ENCODE peak calls at places on chromosomes 12 and 14, in eight cellular contexts. A is AG10803, C is upper lobe of right lung, K is MM.1S, H is ascending aorta, D is Caco-2, U is right atrium auricular region, J is colonic mucosa. R is an unnamed sample.

GRCh38 chr14:74223016-74223415 is 16.2 kb upstream of the VSX2 start:
- DNase-seq in U (no peak), K (no peak), H (no peak), D (no peak), J (no peak), A (no peak), C (peak), R (no peak)

GRCh38 chr12:123401753-123402683 is 18.1 kb downstream of the KMT5A start:
- DNase-seq in U (no peak), C (no peak), A (no peak), K (no peak), H (no peak), J (no peak), D (no peak), R (no peak)

GRCh38 chr12:121989266-121989950 is 32.3 kb upstream of the BCL7A start:
- DNase-seq in D (no peak), J (no peak), U (no peak), H (no peak), C (no peak), A (no peak), K (no peak), R (no peak)

GRCh38 chr14:89613260-89614008 is 196.4 kb upstream of the FOXN3 start:
- DNase-seq in D (no peak), C (no peak), H (no peak), J (no peak), U (no peak), K (no peak), A (no peak), R (no peak)

GRCh38 chr12:48419409-48419935 is 52.9 kb upstream of the ANP32D start:
- DNase-seq in C (no peak), D (no peak), A (no peak), J (no peak), H (no peak), K (no peak), U (no peak), R (no peak)

GRCh38 chr12:94707892-94708291 is 57.5 kb upstream of the TMCC3 start:
- DNase-seq in U (no peak), K (no peak), J (peak), H (peak), A (peak), C (no peak), D (no peak), R (peak)

GRCh38 chr12:30990316-30990715 is 63.8 kb downstream of the TSPAN11 start:
- DNase-seq in H (no peak), U (no peak), A (no peak), C (no peak), J (no peak), K (no peak), D (no peak), R (no peak)

GRCh38 chr12:92055877-92056276 is 89.8 kb downstream of the BTG1 start:
- DNase-seq in D (no peak), H (no peak), J (peak), A (no peak), K (peak), C (no peak), U (no peak), R (peak)

GRCh38 chr14:52391866-52392600 is 77.9 kb downstream of the PTGER2 start:
- DNase-seq in D (no peak), H (no peak), K (no peak), C (no peak), J (no peak), U (no peak), A (peak), R (no peak)

GRCh38 chr14:100547633-100548294 is 39.5 kb downstream of the BEGAIN start:
- DNase-seq in D (no peak), J (peak), U (peak), H (peak), A (peak), K (no peak), C (peak), R (peak)

GRCh38 chr14:50532502-50533313 is at the start of gene MAP4K5:
- DNase-seq in K (peak), D (peak), J (peak), U (peak), A (peak), C (peak), H (peak), R (peak)

GRCh38 chr14:50531595-50532501 is 521 bp downstream of the MAP4K5 start:
- DNase-seq in H (peak), K (peak), A (peak), C (peak), J (peak), U (no peak), D (peak), R (peak)

GRCh38 chr14:50529288-50530179 is 2.8 kb downstream of the MAP4K5 start:
- DNase-seq in A (no peak), U (no peak), C (no peak), D (no peak), H (no peak), K (no peak), J (no peak), R (no peak)

GRCh38 chr14:50530358-50530757 is 2.0 kb downstream of the MAP4K5 start:
- DNase-seq in K (no peak), D (no peak), H (no peak), U (no peak), A (peak), J (no peak), C (no peak), R (no peak)

GRCh38 chr14:50530794-50531193 is 1.6 kb downstream of the MAP4K5 start:
- DNase-seq in C (no peak), K (no peak), D (no peak), H (no peak), U (no peak), A (no peak), J (no peak), R (no peak)
- H3K4me3 ChIP-seq in C (peak), K (peak), D (peak), H (peak), U (no peak), A (peak), J (peak), R (peak)

GRCh38 chr12:75872762-75873161 is 158.8 kb downstream of the PHLDA1 start:
- DNase-seq in C (no peak), H (no peak), U (no peak), J (no peak), D (no peak), K (no peak), A (no peak), R (no peak)
- H3K4me3 ChIP-seq in C (no peak), H (no peak), U (no peak), J (no peak), D (no peak), K (no peak), A (no peak), R (no peak)

GRCh38 chr12:107374136-107374535 is 280.8 kb upstream of the CRY1 start:
- DNase-seq in U (no peak), D (no peak), A (no peak), K (no peak), H (no peak), C (no peak), J (no peak), R (no peak)

GRCh38 chr12:107379852-107380567 is 286.7 kb upstream of the CRY1 start:
- DNase-seq in H (no peak), A (peak), U (no peak), D (no peak), K (no peak), J (peak), C (no peak), R (peak)

GRCh38 chr12:107375231-107375630 is 281.9 kb upstream of the CRY1 start:
- DNase-seq in H (no peak), D (no peak), A (no peak), J (no peak), K (no peak), C (no peak), U (no peak), R (no peak)

GRCh38 chr12:107373238-107373809 is 280.0 kb upstream of the CRY1 start:
- DNase-seq in J (no peak), U (no peak), A (no peak), H (no peak), D (no peak), K (no peak), C (no peak), R (no peak)

GRCh38 chr12:107377596-107378385 is 284.4 kb upstream of the CRY1 start:
- DNase-seq in J (no peak), D (no peak), C (no peak), K (no peak), H (no peak), U (no peak), A (peak), R (no peak)
- H3K4me3 ChIP-seq in J (no peak), D (no peak), C (no peak), K (no peak), H (no peak), U (no peak), A (no peak), R (no peak)

GRCh38 chr14:99273724-99274345 is 1.8 kb upstream of the BCL11B start:
- DNase-seq in K (no peak), J (peak), D (no peak), U (no peak), H (peak), A (no peak), C (no peak), R (peak)

GRCh38 chr14:99273025-99273723 is 1.2 kb upstream of the BCL11B start:
- DNase-seq in C (no peak), A (no peak), J (peak), U (no peak), D (peak), K (no peak), H (peak), R (peak)

GRCh38 chr14:99271288-99271941 is 582 bp downstream of the BCL11B start:
- DNase-seq in C (no peak), U (no peak), H (no peak), A (no peak), K (no peak), D (no peak), J (no peak), R (no peak)

GRCh38 chr14:99271951-99272668 is at the start of gene BCL11B:
- DNase-seq in K (peak), H (peak), C (no peak), D (peak), A (peak), J (peak), U (no peak), R (peak)

DNA sequence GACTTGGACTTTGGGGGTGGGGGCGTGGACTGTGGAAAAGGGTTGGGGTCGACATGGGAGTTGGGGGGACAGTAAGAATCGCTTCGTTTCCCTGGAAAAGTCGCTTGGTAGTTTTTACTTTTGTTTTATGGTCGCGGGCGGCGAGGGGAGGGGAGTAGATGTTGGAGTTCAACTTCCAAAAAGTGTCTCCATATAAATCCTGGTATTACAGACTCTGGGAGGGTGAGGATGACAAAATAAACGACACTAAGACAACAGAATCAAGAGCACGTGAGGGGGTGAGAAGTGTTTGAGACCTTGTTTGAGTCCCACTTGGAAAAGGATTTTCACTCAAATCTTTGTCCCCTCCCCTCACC is 650 bp upstream of the BCL11B start:
- DNase-seq in H (no peak), D (no peak), A (no peak), K (no peak), C (no peak), J (no peak), U (no peak), R (no peak)
- H3K4me3 ChIP-seq in H (peak), D (peak), A (peak), K (peak), C (peak), J (peak), U (no peak), R (peak)

DNA sequence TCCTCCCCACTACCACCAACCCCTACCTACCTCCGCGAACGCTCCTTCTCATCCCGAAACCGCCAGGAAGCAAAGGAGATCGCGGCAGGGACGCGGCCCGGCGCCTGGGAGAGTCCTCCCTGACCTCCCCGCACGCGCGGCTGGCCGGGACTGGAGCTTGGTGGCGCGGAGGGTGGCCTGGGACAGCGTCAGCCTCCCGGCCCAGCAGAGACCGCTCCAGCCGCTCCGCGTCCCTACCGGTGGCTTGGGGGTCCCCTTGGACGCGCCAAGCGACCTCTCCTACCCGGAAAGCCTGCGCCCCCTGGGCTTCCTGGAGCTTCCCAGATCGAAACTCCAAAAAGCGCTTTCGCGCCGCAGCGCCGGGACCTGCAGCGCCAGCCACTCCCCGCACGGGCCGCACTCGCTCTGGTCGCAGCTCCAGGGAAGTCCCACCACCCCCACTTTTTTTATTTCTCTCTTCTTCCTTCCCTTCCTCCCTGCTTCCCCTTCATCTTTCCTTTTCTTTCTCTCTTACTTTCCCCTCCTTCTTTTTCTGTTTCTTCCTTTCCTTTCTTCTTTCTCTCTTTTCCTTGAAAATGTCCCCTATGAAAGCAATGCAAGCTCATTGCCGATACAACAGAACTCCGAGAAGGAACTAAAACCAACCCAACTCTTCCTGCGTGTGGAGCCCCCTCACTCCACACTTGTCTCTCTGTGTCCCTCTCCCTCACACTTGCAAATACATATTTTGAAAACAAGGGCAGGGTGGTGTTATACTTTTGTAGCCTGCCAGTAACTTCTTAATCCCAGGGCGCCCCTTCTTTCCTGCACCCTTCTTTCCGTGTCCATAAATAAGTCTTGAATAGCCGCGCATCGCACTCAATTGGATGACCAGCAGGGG is 3.8 kb downstream of the DIO3 start:
- DNase-seq in A (no peak), D (no peak), J (no peak), U (no peak), K (no peak), C (no peak), H (no peak), R (no peak)
- H3K4me3 ChIP-seq in A (no peak), D (no peak), J (no peak), U (no peak), K (no peak), C (peak), H (no peak), R (no peak)

GRCh38 chr14:59317782-59318505 is 129.5 kb downstream of the DAAM1 start:
- DNase-seq in K (no peak), C (no peak), J (no peak), H (no peak), D (no peak), U (no peak), A (no peak), R (no peak)

GRCh38 chr14:59321184-59321952 is 132.9 kb downstream of the DAAM1 start:
- DNase-seq in H (no peak), K (no peak), A (peak), D (no peak), J (no peak), U (no peak), C (no peak), R (no peak)

GRCh38 chr14:59317346-59317745 is 128.9 kb downstream of the DAAM1 start:
- DNase-seq in C (no peak), J (no peak), U (no peak), H (no peak), K (no peak), A (no peak), D (no peak), R (no peak)

GRCh38 chr14:59318908-59319307 is 130.4 kb downstream of the DAAM1 start:
- DNase-seq in J (no peak), C (no peak), A (no peak), U (no peak), H (no peak), D (no peak), K (no peak), R (no peak)

GRCh38 chr14:59320771-59321170 is 132.3 kb downstream of the DAAM1 start:
- DNase-seq in C (no peak), A (no peak), K (no peak), D (no peak), H (no peak), J (no peak), U (no peak), R (no peak)
- H3K4me3 ChIP-seq in C (no peak), A (no peak), K (no peak), D (no peak), H (no peak), J (no peak), U (no peak), R (no peak)